ENCODE peak calls at places on chromosomes 12 and 14, in four cellular contexts. E is stomach, A is neural progenitor cell, N is H1. L is an unnamed sample. For H3K4me1, the result is how much of the 10 kb centered on the place peaks cover.

GRCh38 chr14:96100171-96101064 is 61.3 kb downstream of the C14orf132 start:
- DNase-seq in E (peak), A (peak), N (peak), L (peak)

GRCh38 chr12:120109570-120110267 is 6.8 kb downstream of the RAB35 start:
- DNase-seq in E (no peak), A (no peak), N (no peak), L (peak)

GRCh38 chr12:57175428-57176138 is 28.2 kb upstream of the LRP1-AS start:
- DNase-seq in E (peak), A (peak), N (peak), L (peak)

GRCh38 chr12:8996682-8997405 is 7.5 kb downstream of the KLRG1 start:
- DNase-seq in E (no peak), A (no peak), N (no peak), L (no peak)

GRCh38 chr12:52074656-52075408 is 4.7 kb upstream of the SMIM41 start:
- DNase-seq in E (no peak), A (no peak), N (no peak), L (no peak)

GRCh38 chr12:45959025-45959424 is 31.3 kb downstream of the SCAF11 start:
- DNase-seq in E (no peak), A (no peak), N (no peak), L (no peak)

GRCh38 chr12:90910958-90911357 is 44.0 kb downstream of the CCER1 start:
- DNase-seq in E (no peak), A (no peak), N (no peak), L (no peak)

GRCh38 chr14:30214014-30214413 is 286.4 kb upstream of the PRKD1 start:
- DNase-seq in E (no peak), A (no peak), N (no peak), L (no peak)

GRCh38 chr14:79573486-79573885 is 637.8 kb downstream of the DIO2 start:
- DNase-seq in E (no peak), A (no peak), N (no peak), L (no peak)

DNA sequence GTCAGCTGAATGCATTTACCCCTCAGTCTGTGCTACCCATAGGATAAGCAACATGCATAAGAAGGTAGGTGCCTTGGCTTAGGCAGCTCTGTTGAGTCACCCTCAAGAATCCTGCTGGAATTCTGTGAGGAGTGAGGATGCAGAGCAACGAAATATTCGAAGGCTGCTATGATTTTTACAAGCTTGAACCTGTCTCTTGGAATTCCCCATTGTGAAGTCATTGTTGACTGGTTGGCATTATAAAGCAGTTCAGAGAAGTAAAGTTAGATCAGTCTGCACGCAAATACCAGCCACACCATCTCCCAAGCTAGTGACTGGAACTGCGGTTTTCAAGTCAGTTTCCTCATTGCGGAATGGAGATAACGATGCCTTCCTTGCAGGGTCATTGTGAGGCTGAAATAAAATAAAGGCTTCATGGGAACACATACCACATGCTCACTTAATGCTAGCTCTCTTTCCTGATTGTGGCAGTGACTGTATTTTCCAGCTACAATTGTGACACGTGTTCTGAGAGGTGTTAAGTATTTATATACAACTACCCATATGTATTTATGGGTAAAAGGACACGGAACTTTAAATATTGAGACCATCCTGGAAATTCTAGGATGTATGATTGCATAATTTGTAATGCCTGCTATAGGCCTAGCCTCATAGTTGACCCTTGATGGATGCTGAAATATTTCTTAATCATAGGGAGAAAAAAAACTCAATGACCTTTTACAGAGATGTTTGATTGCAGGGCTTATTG is 96.7 kb downstream of the ETV6 start:
- DNase-seq in E (no peak), A (no peak), N (no peak), L (no peak)
- H3K4me1 ChIP-seq in E (half or more), A (under half), N (under half), L (under half)

GRCh38 chr12:54416908-54417603 is 2.0 kb downstream of the ITGA5 start:
- DNase-seq in E (no peak), A (no peak), N (no peak), L (peak)
- H3K4me3 ChIP-seq in E (peak), A (peak), N (no peak), L (peak)

DNA sequence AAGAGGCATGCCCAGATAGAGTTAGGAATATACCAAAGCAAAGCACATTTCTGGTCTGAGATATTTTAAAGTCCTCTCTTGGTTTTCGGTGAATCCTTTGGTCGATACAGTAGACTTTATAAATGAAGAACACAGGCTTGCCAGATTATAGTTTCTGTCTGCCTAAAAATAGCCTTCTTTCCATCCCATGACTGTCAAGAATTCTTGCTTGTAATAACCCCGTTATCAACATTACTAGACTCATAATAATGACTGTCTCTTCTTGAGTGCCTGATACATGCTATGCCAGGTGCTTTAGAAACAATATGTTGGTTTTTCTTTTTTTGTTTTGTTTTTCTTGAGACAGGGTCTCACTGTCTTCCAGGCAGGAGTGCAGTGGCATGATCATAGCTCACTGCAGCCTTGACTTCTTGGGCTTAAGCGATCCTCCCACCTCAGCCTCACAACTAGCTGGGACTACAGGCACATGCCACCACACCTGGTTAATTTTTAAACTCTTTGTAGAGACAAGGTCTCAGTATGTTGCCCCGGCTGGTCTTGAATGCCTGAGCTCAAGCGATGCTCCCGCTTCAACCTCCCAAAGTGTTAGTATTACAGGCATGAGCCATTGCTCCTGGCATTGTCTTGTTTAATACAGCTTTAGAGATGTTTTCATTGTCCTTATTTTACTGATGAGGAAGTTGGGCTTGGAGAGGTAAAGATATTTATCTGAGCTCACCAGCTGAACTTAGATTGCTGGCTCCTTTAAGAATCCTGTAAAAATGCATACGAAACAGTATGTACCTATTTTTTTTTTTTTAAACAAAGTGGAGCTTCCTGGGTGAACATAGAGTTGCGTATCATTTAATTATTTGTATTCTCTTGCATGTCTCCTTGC is 30.4 kb downstream of the CHST11 start:
- DNase-seq in E (no peak), A (no peak), N (no peak), L (no peak)
- H3K4me1 ChIP-seq in E (half or more), A (under half), N (under half), L (under half)

GRCh38 chr12:122969657-122970056 is 3.4 kb upstream of the ABCB9 start:
- DNase-seq in E (no peak), A (no peak), N (no peak), L (no peak)

GRCh38 chr12:122965851-122966742 is at the start of gene ABCB9:
- DNase-seq in E (peak), A (peak), N (peak), L (peak)

GRCh38 chr12:122967151-122967550 is 888 bp upstream of the ABCB9 start:
- DNase-seq in E (no peak), A (no peak), N (no peak), L (peak)

GRCh38 chr12:122966743-122967058 is 438 bp upstream of the ABCB9 start:
- DNase-seq in E (no peak), A (no peak), N (no peak), L (no peak)

GRCh38 chr12:122968104-122968503 is 1.8 kb upstream of the ABCB9 start:
- DNase-seq in E (no peak), A (no peak), N (no peak), L (no peak)
- H3K4me3 ChIP-seq in E (no peak), A (no peak), N (no peak), L (no peak)

GRCh38 chr14:69673578-69674305 is 62.3 kb downstream of the SUSD6 start:
- DNase-seq in E (no peak), A (no peak), N (no peak), L (no peak)

GRCh38 chr14:69673099-69673498 is 61.7 kb downstream of the SUSD6 start:
- DNase-seq in E (no peak), A (no peak), N (no peak), L (no peak)

GRCh38 chr14:69675877-69676416 is 64.6 kb downstream of the SUSD6 start:
- DNase-seq in E (no peak), A (no peak), N (no peak), L (no peak)

GRCh38 chr14:69675246-69675583 is 63.8 kb downstream of the SUSD6 start:
- DNase-seq in E (peak), A (no peak), N (no peak), L (no peak)

GRCh38 chr14:69674546-69675245 is 63.3 kb downstream of the SUSD6 start:
- DNase-seq in E (no peak), A (no peak), N (no peak), L (no peak)
- H3K4me1 ChIP-seq in E (half or more), A (under half), N (under half), L (under half)

DNA sequence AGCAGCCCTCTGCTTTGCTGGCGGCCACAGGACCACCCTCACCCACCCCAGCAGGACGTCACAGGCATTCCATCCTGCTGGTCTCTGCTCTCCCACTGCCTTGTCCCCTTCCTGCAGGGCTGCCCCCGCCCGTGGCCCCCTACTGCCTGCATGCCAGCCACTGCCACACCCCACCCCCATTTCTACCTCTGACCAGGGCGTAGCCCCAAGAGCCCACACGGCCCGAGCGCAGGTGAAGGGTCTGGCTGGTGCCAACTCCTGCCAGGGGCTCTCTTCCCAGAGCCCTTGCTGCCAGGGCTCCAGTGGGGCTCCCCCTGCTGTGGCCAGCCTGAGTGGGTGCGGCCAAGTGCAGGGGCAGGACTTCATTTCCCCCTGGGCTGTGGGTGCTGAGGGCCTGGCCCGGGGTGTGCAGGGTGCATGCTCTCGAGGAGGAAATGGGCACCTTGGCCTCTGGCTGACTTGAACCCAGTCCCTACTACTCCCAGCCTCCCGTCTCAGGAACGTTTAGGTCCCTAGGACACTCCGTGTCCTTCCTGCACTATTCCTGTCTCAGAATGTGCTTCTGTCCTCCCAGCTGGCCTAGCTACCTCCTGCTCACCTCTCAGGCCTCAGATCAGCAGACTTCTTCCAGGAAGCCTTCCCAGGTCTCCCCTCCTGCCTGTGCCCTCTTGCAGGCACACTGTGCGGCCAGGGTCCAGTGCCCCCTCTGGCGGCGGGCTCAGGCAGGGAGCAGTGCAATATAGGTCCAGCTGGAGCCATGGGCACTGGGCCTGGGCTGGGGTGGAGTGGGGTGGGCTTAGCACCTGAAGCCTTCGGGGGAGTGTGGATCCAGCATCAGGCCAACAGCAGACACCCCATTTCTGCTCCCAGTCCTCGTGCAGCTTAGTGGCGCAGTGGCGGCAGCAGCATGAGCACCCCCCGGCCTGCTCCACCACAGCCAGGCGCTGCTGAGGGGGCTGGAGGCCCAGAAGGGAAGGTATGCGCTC is 1.4 kb downstream of the LBHD2 start:
- DNase-seq in E (no peak), A (peak), N (no peak), L (peak)
- H3K4me3 ChIP-seq in E (no peak), A (no peak), N (no peak), L (no peak)

GRCh38 chr12:53172352-53172751 is 8.2 kb upstream of the ZNF740 start:
- DNase-seq in E (no peak), A (no peak), N (no peak), L (peak)
- H3K4me1 ChIP-seq in E (under half), A (under half), N (under half), L (under half)

GRCh38 chr12:56103066-56103711 is 1.2 kb upstream of the PA2G4 start:
- DNase-seq in E (no peak), A (no peak), N (no peak), L (no peak)
- H3K4me3 ChIP-seq in E (peak), A (peak), N (peak), L (peak)

DNA sequence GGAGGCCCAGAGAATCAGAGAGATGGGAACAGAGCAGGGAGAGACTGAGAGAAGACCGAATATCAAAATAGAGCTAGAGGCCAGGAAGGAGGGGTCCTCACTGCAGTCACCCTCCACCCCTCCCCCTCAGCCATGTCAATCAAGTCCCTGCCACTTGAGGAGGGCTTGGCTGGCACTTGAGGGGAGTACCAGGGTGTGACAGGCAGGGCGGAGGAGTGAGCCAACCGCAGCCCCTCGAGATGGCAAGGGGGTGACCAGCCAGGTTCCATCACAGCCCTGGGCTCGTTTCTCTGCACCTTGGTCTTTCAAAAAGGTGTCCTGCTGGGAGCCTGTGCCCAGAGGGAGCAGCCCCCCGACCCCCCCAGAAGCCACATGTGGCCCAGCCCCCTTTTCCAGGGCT is 4.2 kb downstream of the AQP5 start:
- DNase-seq in E (no peak), A (no peak), N (no peak), L (no peak)
- H3K4me1 ChIP-seq in E (half or more), A (under half), N (under half), L (under half)

GRCh38 chr14:71597955-71598659 is 334.1 kb upstream of the RGS6 start:
- DNase-seq in E (no peak), A (no peak), N (no peak), L (no peak)
- H3K4me3 ChIP-seq in E (no peak), A (no peak), N (no peak), L (no peak)

L was measured in endodermal cell.